ENCODE peak calls at places on chromosome 13, in six cellular contexts. U is IMR-90, L is neuronal stem cell, S is mesenchymal stem cell, J is H1, B is trophoblast cell. K is an unnamed sample.

GRCh38 chr13:76297331-76297730 is 588.9 kb downstream of the KCTD12 start:
- DNase-seq in L (no peak), S (no peak), U (no peak), B (peak), J (no peak), K (no peak)

GRCh38 chr13:23820530-23820929 is 68.7 kb downstream of the MIPEP start:
- DNase-seq in U (no peak), S (no peak), J (no peak), B (peak), L (no peak), K (no peak)

GRCh38 chr13:87676254-87677042 is 5.3 kb downstream of the SLITRK5 start:
- DNase-seq in J (peak), S (no peak), B (no peak), U (no peak), L (no peak), K (peak)

GRCh38 chr13:46684287-46685001 is 112.5 kb downstream of the ESD start:
- DNase-seq in B (peak), J (no peak), L (peak), S (peak), U (no peak), K (peak)

GRCh38 chr13:75319244-75319643 is 162.7 kb downstream of the TBC1D4 start:
- DNase-seq in S (peak), L (no peak), U (peak), J (no peak), B (peak), K (no peak)

GRCh38 chr13:79270859-79271258 is 135.2 kb downstream of the RBM26 start:
- DNase-seq in U (no peak), L (no peak), B (no peak), J (no peak), S (no peak), K (no peak)

GRCh38 chr13:73133536-73133935 is 74.7 kb downstream of the KLF5 start:
- DNase-seq in U (no peak), S (no peak), J (no peak), L (no peak), B (peak), K (no peak)

GRCh38 chr13:23384111-23384510 is 49.4 kb downstream of the SACS start:
- DNase-seq in S (peak), U (peak), L (no peak), J (no peak), B (no peak), K (no peak)

GRCh38 chr13:94090773-94091172 is 388.7 kb downstream of the DCT start:
- DNase-seq in B (no peak), U (peak), L (no peak), J (no peak), S (peak), K (no peak)

GRCh38 chr13:37869756-37870488 is at the start of gene TRPC4:
- DNase-seq in B (peak), U (peak), S (peak), J (peak), L (peak), K (peak)

GRCh38 chr13:41411536-41411935 is 45.8 kb upstream of the RGCC start:
- DNase-seq in J (no peak), S (peak), B (peak), U (peak), L (peak), K (peak)

GRCh38 chr13:104196611-104197010 is 1130.4 kb upstream of the SLC10A2 start:
- DNase-seq in S (no peak), J (no peak), B (no peak), L (no peak), U (no peak), K (no peak)

GRCh38 chr13:46559272-46559805 is 6.4 kb downstream of the LRCH1 start:
- DNase-seq in L (no peak), S (no peak), B (peak), J (no peak), U (no peak), K (no peak)

GRCh38 chr13:21033866-21034601 is 27.4 kb downstream of the LATS2 start:
- DNase-seq in J (no peak), L (no peak), B (peak), S (peak), U (no peak), K (no peak)

GRCh38 chr13:37510441-37510840 is 88.1 kb downstream of the POSTN start:
- DNase-seq in U (no peak), J (no peak), B (no peak), S (no peak), L (no peak), K (no peak)

GRCh38 chr13:49214917-49215376 is 5.2 kb upstream of the MLNR start:
- DNase-seq in U (peak), B (peak), S (no peak), J (peak), L (no peak), K (peak)

GRCh38 chr13:43758834-43759233 is 27.9 kb downstream of the ENOX1 start:
- DNase-seq in U (no peak), L (no peak), B (no peak), S (no peak), J (no peak), K (no peak)

GRCh38 chr13:46982856-46983582 is 86.2 kb upstream of the HTR2A start:
- DNase-seq in S (no peak), B (no peak), U (no peak), L (no peak), J (no peak), K (no peak)

GRCh38 chr13:52884429-52884828 is 36.0 kb upstream of the PCDH8 start:
- DNase-seq in U (no peak), J (no peak), S (no peak), B (peak), L (no peak), K (no peak)

GRCh38 chr13:33722216-33722900 is 95.6 kb upstream of the RFC3 start:
- DNase-seq in J (no peak), S (peak), U (peak), B (no peak), L (no peak), K (no peak)

GRCh38 chr13:32984857-32985626 is 31.2 kb upstream of the KL start:
- DNase-seq in J (no peak), B (peak), L (no peak), U (peak), S (peak), K (no peak)

GRCh38 chr13:52411629-52412028 is 5.7 kb upstream of the THSD1 start:
- DNase-seq in L (no peak), J (no peak), B (no peak), S (peak), U (peak), K (no peak)

GRCh38 chr13:73464758-73465628 is 406.2 kb downstream of the KLF5 start:
- DNase-seq in L (no peak), B (no peak), U (no peak), S (no peak), J (no peak), K (no peak)

GRCh38 chr13:106714271-106714670 is 146.3 kb upstream of the ARGLU1 start:
- DNase-seq in B (peak), L (no peak), U (no peak), J (no peak), S (no peak), K (peak)

GRCh38 chr13:106709509-106709908 is 141.6 kb upstream of the ARGLU1 start:
- DNase-seq in S (no peak), J (no peak), U (no peak), B (no peak), L (no peak), K (no peak)

GRCh38 chr13:106710267-106710666 is 142.3 kb upstream of the ARGLU1 start:
- DNase-seq in B (no peak), J (no peak), L (no peak), S (no peak), U (no peak), K (no peak)
- H2AK5ac ChIP-seq in B (no peak), J (no peak), L (no peak), S (no peak), U (no peak), K (no peak)

GRCh38 chr13:35722438-35723060 is 246.1 kb upstream of the MAB21L1 start:
- DNase-seq in J (no peak), S (no peak), B (no peak), L (no peak), U (peak), K (no peak)
- H3K4me3 ChIP-seq in J (no peak), S (no peak), B (no peak), L (no peak), U (no peak), K (no peak)

GRCh38 chr13:60163525-60164471 is at the start of gene DIAPH3:
- DNase-seq in S (peak), B (peak), U (peak), J (peak), L (peak), K (peak)
- H2AK5ac ChIP-seq in S (peak), B (peak), U (peak), J (peak), L (peak), K (no peak)

GRCh38 chr13:109778102-109778542 is 8.3 kb downstream of the IRS2 start:
- DNase-seq in B (peak), L (no peak), U (peak), S (peak), J (no peak), K (peak)
- H3K4me3 ChIP-seq in B (no peak), L (no peak), U (no peak), S (no peak), J (no peak), K (no peak)

GRCh38 chr13:26475176-26476110 is 82.0 kb upstream of the WASF3 start:
- DNase-seq in L (no peak), S (no peak), B (peak), J (peak), U (no peak), K (no peak)

GRCh38 chr13:26477681-26478080 is 79.8 kb upstream of the WASF3 start:
- DNase-seq in U (no peak), B (peak), S (no peak), L (no peak), J (no peak), K (no peak)

GRCh38 chr13:26476111-26476743 is 81.3 kb upstream of the WASF3 start:
- DNase-seq in L (no peak), J (peak), S (peak), B (peak), U (peak), K (peak)

GRCh38 chr13:26474286-26474685 is 83.2 kb upstream of the WASF3 start:
- DNase-seq in L (no peak), B (peak), S (no peak), J (no peak), U (no peak), K (no peak)

GRCh38 chr13:26476744-26477129 is 80.7 kb upstream of the WASF3 start:
- DNase-seq in U (no peak), S (no peak), J (no peak), B (no peak), L (no peak), K (no peak)
- H2AK5ac ChIP-seq in U (peak), S (no peak), J (peak), B (no peak), L (no peak), K (no peak)

GRCh38 chr13:31870511-31870910 is 131.2 kb downstream of the RXFP2 start:
- DNase-seq in J (no peak), U (no peak), B (no peak), S (no peak), L (no peak), K (no peak)
- H3K4me3 ChIP-seq in J (no peak), U (no peak), B (no peak), S (no peak), L (no peak), K (no peak)

GRCh38 chr13:28140433-28141125 is 2.2 kb downstream of the PAN3 start:
- DNase-seq in J (no peak), B (peak), U (peak), L (no peak), S (peak), K (peak)
- H2AK5ac ChIP-seq in J (no peak), B (no peak), U (no peak), L (no peak), S (no peak), K (no peak)

GRCh38 chr13:30158774-30159445 is 148.4 kb downstream of the KATNAL1 start:
- DNase-seq in B (no peak), L (no peak), S (peak), U (peak), J (no peak), K (no peak)
- H3K4me3 ChIP-seq in B (no peak), L (no peak), S (no peak), U (no peak), J (no peak), K (no peak)

GRCh38 chr13:60571571-60571970 is 174.6 kb downstream of the TDRD3 start:
- DNase-seq in L (no peak), U (no peak), J (no peak), B (no peak), S (no peak), K (no peak)
- H2AK5ac ChIP-seq in L (no peak), U (no peak), J (peak), B (no peak), S (peak), K (no peak)

GRCh38 chr13:113000575-113000974 is 31.6 kb downstream of the MCF2L start:
- DNase-seq in B (no peak), S (no peak), L (no peak), J (no peak), U (no peak), K (no peak)

GRCh38 chr13:112999414-113000177 is 30.6 kb downstream of the MCF2L start:
- DNase-seq in U (no peak), S (no peak), L (no peak), J (no peak), B (no peak), K (no peak)

GRCh38 chr13:113002206-113002821 is 33.3 kb downstream of the MCF2L start:
- DNase-seq in J (peak), B (peak), U (no peak), S (no peak), L (peak), K (peak)

GRCh38 chr13:113002891-113003290 is 33.9 kb downstream of the MCF2L start:
- DNase-seq in U (no peak), J (no peak), S (no peak), B (no peak), L (no peak), K (no peak)

DNA sequence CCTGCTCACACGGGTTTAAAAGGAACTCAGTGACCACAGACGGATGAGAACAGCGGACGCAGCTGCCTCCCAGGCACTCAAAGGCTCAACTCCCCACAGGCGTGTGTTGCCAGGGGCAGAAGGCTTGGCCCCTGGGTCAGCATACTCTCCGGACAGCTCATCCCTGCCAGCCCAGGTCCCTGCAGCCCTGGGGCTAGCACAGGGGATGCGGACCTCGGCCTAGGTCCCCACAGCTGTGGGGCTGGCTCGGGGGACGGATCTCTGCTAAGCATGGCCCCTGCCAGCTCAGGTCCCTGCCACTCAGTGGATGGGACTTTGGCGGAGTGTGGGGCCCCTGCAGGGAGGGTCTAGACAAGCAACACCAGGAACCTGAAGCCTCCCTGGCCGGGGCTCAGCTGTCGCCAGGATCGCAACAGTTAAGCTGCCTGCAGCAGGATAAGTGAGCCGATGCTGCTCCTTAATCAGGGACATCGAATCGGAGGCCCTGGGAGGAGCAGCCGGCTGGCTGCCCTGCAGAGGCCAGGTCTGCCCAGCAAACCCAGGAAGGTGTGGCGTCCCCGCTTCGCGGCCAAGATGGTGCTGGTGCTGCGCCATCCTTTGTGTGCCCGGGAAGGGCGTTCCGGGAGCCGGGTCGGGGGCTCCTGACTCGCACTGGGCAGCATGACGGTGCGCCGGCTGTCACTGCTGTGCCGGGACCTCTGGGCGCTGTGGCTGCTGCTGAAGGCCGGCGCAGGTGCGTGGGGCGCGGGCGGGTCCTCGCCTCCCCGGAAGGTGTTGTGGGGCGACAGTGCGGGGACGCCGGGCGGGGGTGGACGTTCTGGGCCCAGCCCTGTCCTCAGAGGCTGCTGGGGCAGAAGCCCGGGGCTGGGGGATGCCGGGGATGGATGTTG is 32.5 kb downstream of the MCF2L start:
- DNase-seq in U (peak), L (peak), B (peak), S (peak), J (no peak), K (peak)
- H3K4me3 ChIP-seq in U (no peak), L (no peak), B (no peak), S (peak), J (no peak), K (no peak)

K was measured in mesendoderm.